ENCODE peak calls at places on chromosomes 16 and 17, in four cellular contexts. W is K562, N is GM12878, M is HL-60. Q is an unnamed sample.

GRCh38 chr17:49260011-49260921 is 29.7 kb upstream of the PHOSPHO1 start:
- DNase-seq in N (no peak), W (peak), M (peak), Q (peak)

GRCh38 chr17:63546308-63547082 is 3.8 kb upstream of the DCAF7 start:
- DNase-seq in M (no peak), W (no peak), N (no peak), Q (no peak)

GRCh38 chr16:67644038-67644437 is 906 bp upstream of the CARMIL2 start:
- DNase-seq in M (no peak), W (no peak), N (no peak), Q (no peak)

GRCh38 chr17:43737722-43738121 is 20.9 kb downstream of the SOST start:
- DNase-seq in W (no peak), N (no peak), M (no peak), Q (no peak)

GRCh38 chr16:11306997-11307638 is 26.0 kb upstream of the PRM1 start:
- DNase-seq in W (no peak), M (peak), N (no peak), Q (no peak)

GRCh38 chr16:69123894-69124293 is 8.5 kb downstream of the CHTF8 start:
- DNase-seq in M (peak), N (no peak), W (peak), Q (peak)

GRCh38 chr17:45381001-45381400 is 51.7 kb downstream of the ARHGAP27 start:
- DNase-seq in M (no peak), W (no peak), N (no peak), Q (no peak)

GRCh38 chr17:77867976-77868713 is 90.4 kb upstream of the TNRC6C start:
- DNase-seq in W (no peak), N (no peak), M (no peak), Q (no peak)

GRCh38 chr17:39703913-39704312 is 4.0 kb downstream of the ERBB2 start:
- DNase-seq in M (no peak), N (no peak), W (no peak), Q (no peak)

GRCh38 chr17:57530026-57530425 is 215.1 kb downstream of the CCDC182 start:
- DNase-seq in W (no peak), M (no peak), N (no peak), Q (no peak)

GRCh38 chr17:79396696-79397095 is 214.2 kb downstream of the RBFOX3 start:
- DNase-seq in N (no peak), M (no peak), W (no peak), Q (no peak)

GRCh38 chr17:79392598-79392997 is 218.3 kb downstream of the RBFOX3 start:
- DNase-seq in M (no peak), N (no peak), W (no peak), Q (no peak)

GRCh38 chr17:79395545-79395944 is 215.3 kb downstream of the RBFOX3 start:
- DNase-seq in W (no peak), N (no peak), M (no peak), Q (no peak)

GRCh38 chr17:79393358-79394038 is 217.4 kb downstream of the RBFOX3 start:
- DNase-seq in N (no peak), M (peak), W (peak), Q (peak)

DNA sequence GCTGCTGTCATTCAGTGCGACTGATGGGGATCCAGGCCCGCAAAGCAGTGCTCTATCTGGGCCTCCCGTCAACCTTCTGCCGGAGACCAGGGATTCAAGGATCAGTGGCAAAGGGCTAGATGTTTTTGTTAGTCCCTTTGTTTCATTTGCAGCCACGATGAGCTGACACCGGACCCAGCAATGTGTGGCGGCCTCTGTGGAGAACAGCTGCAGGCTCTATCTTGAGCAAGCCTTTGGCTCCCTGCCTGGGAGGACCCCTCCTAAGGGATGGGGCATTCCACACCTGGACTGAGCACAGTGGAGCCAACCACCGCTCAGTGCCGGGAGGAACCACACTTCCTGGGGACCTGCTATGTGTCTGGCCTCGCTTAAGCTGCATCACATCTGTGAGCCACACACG is 215.8 kb downstream of the RBFOX3 start:
- DNase-seq in W (no peak), N (no peak), M (no peak), Q (no peak)
- TF ChIP-seq SPI1 in W (no peak), N (no peak), M (no peak), Q (no peak)

GRCh38 chr17:82296511-82297279 is 20.7 kb downstream of the CD7 start:
- DNase-seq in M (no peak), N (no peak), W (no peak), Q (no peak)
- TF ChIP-seq SPI1 in M (no peak), N (no peak), W (no peak), Q (no peak)

DNA sequence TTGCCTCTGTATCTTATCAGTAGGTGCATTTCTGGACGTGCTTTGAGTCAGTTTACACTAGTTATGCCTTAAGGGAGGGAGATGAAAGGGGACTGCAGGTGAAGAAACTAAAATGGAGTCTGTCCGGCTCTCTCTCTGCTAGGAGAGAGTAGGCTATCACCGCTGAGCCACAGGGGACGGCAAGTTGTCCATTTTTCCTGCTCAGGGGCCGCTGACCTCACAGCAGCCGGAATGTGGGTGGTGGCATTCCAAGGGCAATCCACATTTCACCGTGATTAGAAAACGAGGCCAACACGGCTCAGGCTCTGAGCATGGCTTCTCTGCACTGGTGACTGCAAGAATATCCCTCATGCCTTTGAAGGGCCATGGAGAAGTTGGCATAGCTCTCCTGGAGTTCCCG is 19.0 kb upstream of the KLHDC4 start:
- DNase-seq in N (no peak), M (no peak), W (no peak), Q (no peak)
- TF ChIP-seq SPI1 in N (no peak), M (no peak), W (no peak), Q (no peak)

DNA sequence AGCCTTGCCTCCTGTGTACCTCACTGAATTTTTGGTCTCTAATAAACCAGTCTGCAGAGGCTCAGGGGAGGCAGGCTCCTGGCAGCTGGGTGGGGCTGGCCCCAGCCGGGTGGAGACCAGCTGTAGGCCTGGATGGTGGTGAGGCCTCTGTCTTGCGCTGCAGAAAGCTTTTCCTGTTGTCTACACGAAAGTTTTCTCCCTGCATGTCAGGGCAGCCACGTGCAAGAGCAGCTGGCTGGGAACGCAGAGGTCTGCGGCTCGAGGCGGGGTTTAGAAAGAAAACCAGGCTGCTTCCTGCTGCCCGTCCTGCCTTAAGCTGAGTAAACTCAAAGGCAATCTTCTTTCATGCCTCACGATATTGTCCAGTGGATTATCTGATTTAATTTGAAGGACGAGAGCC is 2.4 kb downstream of the SERPINF1 start:
- DNase-seq in M (peak), N (no peak), W (no peak), Q (no peak)
- TF ChIP-seq SPI1 in M (no peak), N (no peak), W (no peak), Q (no peak)

GRCh38 chr17:65742433-65743312 is 181.2 kb upstream of the AXIN2 start:
- DNase-seq in N (no peak), W (no peak), M (no peak), Q (no peak)

GRCh38 chr17:65739026-65739425 is 177.6 kb upstream of the AXIN2 start:
- DNase-seq in N (no peak), W (no peak), M (no peak), Q (no peak)

GRCh38 chr17:65741690-65742089 is 180.2 kb upstream of the AXIN2 start:
- DNase-seq in W (no peak), M (no peak), N (no peak), Q (no peak)

GRCh38 chr17:65745241-65745640 is 183.8 kb upstream of the AXIN2 start:
- DNase-seq in N (no peak), W (no peak), M (no peak), Q (no peak)

GRCh38 chr17:65743313-65743665 is 181.8 kb upstream of the AXIN2 start:
- DNase-seq in W (no peak), N (no peak), M (no peak), Q (no peak)
- TF ChIP-seq SPI1 in W (no peak), N (no peak), M (no peak), Q (no peak)

GRCh38 chr17:65638221-65638940 is 76.9 kb upstream of the AXIN2 start:
- DNase-seq in W (no peak), M (no peak), N (no peak), Q (no peak)

GRCh38 chr17:65633146-65633881 is 71.9 kb upstream of the AXIN2 start:
- DNase-seq in M (no peak), N (no peak), W (no peak), Q (no peak)

GRCh38 chr17:65630502-65630901 is 69.1 kb upstream of the AXIN2 start:
- DNase-seq in N (no peak), M (no peak), W (no peak), Q (no peak)

GRCh38 chr17:65633988-65634387 is 72.5 kb upstream of the AXIN2 start:
- DNase-seq in W (no peak), N (no peak), M (no peak), Q (no peak)

GRCh38 chr17:65634533-65634932 is 73.1 kb upstream of the AXIN2 start:
- DNase-seq in W (no peak), N (no peak), M (no peak), Q (no peak)
- TF ChIP-seq SPI1 in W (no peak), N (no peak), M (no peak), Q (no peak)

GRCh38 chr16:57145964-57146647 is 39.7 kb downstream of the PSME3IP1 start:
- DNase-seq in W (no peak), N (no peak), M (peak), Q (no peak)

GRCh38 chr16:57141822-57142631 is 43.8 kb downstream of the PSME3IP1 start:
- DNase-seq in N (no peak), W (no peak), M (peak), Q (peak)

GRCh38 chr16:57143125-57143965 is 42.5 kb downstream of the PSME3IP1 start:
- DNase-seq in M (no peak), W (no peak), N (no peak), Q (no peak)

GRCh38 chr16:57145046-57145963 is 40.5 kb downstream of the PSME3IP1 start:
- DNase-seq in N (no peak), W (peak), M (no peak), Q (no peak)

DNA sequence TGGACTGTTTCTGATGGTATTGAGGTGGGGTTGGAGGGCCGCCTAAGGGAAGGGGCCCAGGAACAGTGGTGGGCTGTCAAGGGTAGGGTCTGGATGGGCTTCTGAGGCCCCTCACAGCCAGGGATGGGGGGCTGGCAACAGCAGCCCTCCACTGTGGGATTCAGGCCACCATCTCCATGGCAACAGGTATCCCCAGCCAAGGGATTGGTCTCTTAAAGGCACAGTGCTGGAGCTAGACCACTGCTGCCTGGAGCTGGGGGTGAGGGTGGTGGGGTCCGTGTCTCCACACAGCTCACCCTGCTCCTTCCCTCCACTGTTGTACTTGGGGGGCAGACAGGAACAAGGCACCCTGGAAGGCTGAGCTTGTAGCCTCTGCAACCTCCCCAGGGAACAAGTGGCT is 41.8 kb downstream of the PSME3IP1 start:
- DNase-seq in W (no peak), M (no peak), N (no peak), Q (no peak)
- TF ChIP-seq SPI1 in W (no peak), M (no peak), N (no peak), Q (no peak)

DNA sequence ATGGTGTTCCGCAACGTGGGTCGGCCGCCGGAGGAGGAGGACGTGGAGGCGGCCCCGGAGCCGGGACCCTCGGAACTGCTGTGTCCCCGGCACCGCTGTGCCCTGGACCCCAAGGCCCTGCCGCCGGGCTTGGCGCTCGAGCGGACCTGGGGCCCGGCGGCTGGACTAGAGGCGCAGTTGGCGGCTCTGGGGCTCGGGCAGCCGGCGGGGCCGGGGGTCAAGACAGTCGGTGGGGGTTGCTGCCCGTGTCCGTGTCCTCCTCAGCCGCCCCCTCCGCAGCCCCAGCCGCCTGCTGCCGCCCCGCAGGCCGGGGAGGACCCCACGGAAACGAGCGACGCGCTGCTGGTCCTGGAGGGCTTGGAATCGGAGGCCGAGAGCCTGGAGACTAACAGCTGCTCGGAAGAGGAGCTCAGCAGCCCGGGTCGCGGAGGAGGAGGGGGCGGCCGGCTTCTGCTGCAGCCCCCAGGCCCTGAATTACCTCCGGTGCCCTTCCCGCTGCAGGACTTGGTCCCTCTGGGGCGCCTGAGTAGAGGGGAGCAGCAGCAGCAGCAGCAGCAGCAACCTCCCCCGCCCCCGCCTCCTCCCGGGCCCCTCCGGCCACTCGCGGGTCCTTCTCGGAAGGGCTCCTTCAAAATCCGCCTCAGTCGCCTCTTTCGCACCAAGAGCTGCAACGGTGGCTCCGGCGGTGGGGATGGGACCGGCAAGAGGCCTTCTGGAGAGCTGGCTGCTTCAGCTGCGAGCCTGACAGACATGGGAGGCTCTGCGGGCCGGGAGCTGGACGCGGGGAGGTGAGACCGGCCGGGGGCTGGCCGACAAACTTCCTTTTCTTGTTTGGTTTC is 820 bp downstream of the SOCS7 start:
- DNase-seq in N (no peak), W (peak), M (peak), Q (no peak)
- TF ChIP-seq SPI1 in N (no peak), W (no peak), M (no peak), Q (no peak)

Q was measured in GM12891.